ENCODE peak calls at places on chromosomes 11 and 22, in seven cellular contexts. One of them, this sample, is unnamed.

GRCh38 chr11:6414874-6415328 is 4.0 kb downstream of the APBB1 start:
- DNase-seq in A549: no peak
- DNase-seq in MG63: peak; percentile 33
- DNase-seq in PC-9: no peak
- DNase-seq in right cardiac atrium: no peak
- DNase-seq in stimulated activated CD4-positive, alpha-beta T cell treated with anti-CD3 and anti-CD28 coated beads, Interleukin-1b, Interleukin-23, amount 100 ng/mL, for 1 hour: no peak
- DNase-seq in Kasumi-1: no peak
- DNase-seq in this sample: peak; percentile 23

GRCh38 chr11:126461096-126461440 is 105.6 kb downstream of the ST3GAL4 start:
- DNase-seq in PC-9: no peak
- DNase-seq in A549: no peak
- DNase-seq in MG63: no peak
- DNase-seq in stimulated activated CD4-positive, alpha-beta T cell treated with anti-CD3 and anti-CD28 coated beads, Interleukin-1b, Interleukin-23, amount 100 ng/mL, for 1 hour: no peak
- DNase-seq in Kasumi-1: no peak
- DNase-seq in right cardiac atrium: no peak
- DNase-seq in this sample: no peak

GRCh38 chr11:121555172-121555571 is 102.4 kb upstream of the SORL1-AS1 start:
- DNase-seq in A549: no peak
- DNase-seq in Kasumi-1: no peak
- DNase-seq in MG63: no peak
- DNase-seq in PC-9: no peak
- DNase-seq in right cardiac atrium: no peak
- DNase-seq in stimulated activated CD4-positive, alpha-beta T cell treated with anti-CD3 and anti-CD28 coated beads, Interleukin-1b, Interleukin-23, amount 100 ng/mL, for 1 hour: no peak
- DNase-seq in this sample: no peak

GRCh38 chr11:69832561-69833413 is 13.6 kb upstream of the FGF3 start:
- DNase-seq in MG63: no peak
- DNase-seq in Kasumi-1: no peak
- DNase-seq in PC-9: no peak
- DNase-seq in A549: no peak
- DNase-seq in right cardiac atrium: no peak
- DNase-seq in stimulated activated CD4-positive, alpha-beta T cell treated with anti-CD3 and anti-CD28 coated beads, Interleukin-1b, Interleukin-23, amount 100 ng/mL, for 1 hour: no peak
- DNase-seq in this sample: no peak

GRCh38 chr11:69448471-69449284 is 32.8 kb upstream of the LINC01488 start:
- DNase-seq in A549: no peak
- DNase-seq in MG63: no peak
- DNase-seq in PC-9: no peak
- DNase-seq in stimulated activated CD4-positive, alpha-beta T cell treated with anti-CD3 and anti-CD28 coated beads, Interleukin-1b, Interleukin-23, amount 100 ng/mL, for 1 hour: no peak
- DNase-seq in Kasumi-1: peak; percentile 19
- DNase-seq in right cardiac atrium: no peak
- DNase-seq in this sample: peak; percentile 80

GRCh38 chr11:75968021-75968685 is 153.1 kb downstream of the UVRAG start:
- DNase-seq in MG63: no peak
- DNase-seq in Kasumi-1: no peak
- DNase-seq in PC-9: no peak
- DNase-seq in A549: no peak
- DNase-seq in right cardiac atrium: no peak
- DNase-seq in stimulated activated CD4-positive, alpha-beta T cell treated with anti-CD3 and anti-CD28 coated beads, Interleukin-1b, Interleukin-23, amount 100 ng/mL, for 1 hour: no peak
- DNase-seq in this sample: no peak

GRCh38 chr11:19428206-19429001 is 187.7 kb upstream of the E2F8 start:
- DNase-seq in Kasumi-1: no peak
- DNase-seq in stimulated activated CD4-positive, alpha-beta T cell treated with anti-CD3 and anti-CD28 coated beads, Interleukin-1b, Interleukin-23, amount 100 ng/mL, for 1 hour: no peak
- DNase-seq in A549: no peak
- DNase-seq in right cardiac atrium: no peak
- DNase-seq in MG63: no peak
- DNase-seq in PC-9: no peak
- DNase-seq in this sample: no peak

GRCh38 chr22:45612451-45612901 is 59.2 kb upstream of the ATXN10 start:
- DNase-seq in PC-9: no peak
- DNase-seq in stimulated activated CD4-positive, alpha-beta T cell treated with anti-CD3 and anti-CD28 coated beads, Interleukin-1b, Interleukin-23, amount 100 ng/mL, for 1 hour: no peak
- DNase-seq in MG63: peak; percentile 86
- DNase-seq in right cardiac atrium: peak; percentile 73
- DNase-seq in A549: no peak
- DNase-seq in Kasumi-1: peak; percentile 22
- DNase-seq in this sample: peak; percentile 85

GRCh38 chr22:24824915-24825314 is 18.9 kb downstream of the SGSM1 start:
- DNase-seq in A549: no peak
- DNase-seq in right cardiac atrium: no peak
- DNase-seq in PC-9: no peak
- DNase-seq in MG63: no peak
- DNase-seq in stimulated activated CD4-positive, alpha-beta T cell treated with anti-CD3 and anti-CD28 coated beads, Interleukin-1b, Interleukin-23, amount 100 ng/mL, for 1 hour: no peak
- DNase-seq in Kasumi-1: no peak
- DNase-seq in this sample: no peak

GRCh38 chr11:111801135-111801534 is 34.9 kb upstream of the PPP2R1B start:
- DNase-seq in PC-9: no peak
- DNase-seq in stimulated activated CD4-positive, alpha-beta T cell treated with anti-CD3 and anti-CD28 coated beads, Interleukin-1b, Interleukin-23, amount 100 ng/mL, for 1 hour: no peak
- DNase-seq in right cardiac atrium: no peak
- DNase-seq in A549: no peak
- DNase-seq in Kasumi-1: no peak
- DNase-seq in MG63: no peak
- DNase-seq in this sample: no peak

GRCh38 chr11:115887316-115887715 is 383.1 kb upstream of the CADM1 start:
- DNase-seq in Kasumi-1: no peak
- DNase-seq in A549: no peak
- DNase-seq in MG63: no peak
- DNase-seq in PC-9: no peak
- DNase-seq in right cardiac atrium: no peak
- DNase-seq in stimulated activated CD4-positive, alpha-beta T cell treated with anti-CD3 and anti-CD28 coated beads, Interleukin-1b, Interleukin-23, amount 100 ng/mL, for 1 hour: no peak
- DNase-seq in this sample: no peak

GRCh38 chr22:45304971-45305370 is 4.8 kb upstream of the FAM118A start:
- DNase-seq in stimulated activated CD4-positive, alpha-beta T cell treated with anti-CD3 and anti-CD28 coated beads, Interleukin-1b, Interleukin-23, amount 100 ng/mL, for 1 hour: no peak
- DNase-seq in A549: no peak
- DNase-seq in right cardiac atrium: no peak
- DNase-seq in Kasumi-1: no peak
- DNase-seq in PC-9: peak; percentile 54
- DNase-seq in MG63: no peak
- DNase-seq in this sample: no peak

GRCh38 chr11:3617990-3618389 is 23.8 kb downstream of the ART5 start:
- DNase-seq in right cardiac atrium: no peak
- DNase-seq in MG63: no peak
- DNase-seq in Kasumi-1: no peak
- DNase-seq in PC-9: no peak
- DNase-seq in A549: no peak
- DNase-seq in stimulated activated CD4-positive, alpha-beta T cell treated with anti-CD3 and anti-CD28 coated beads, Interleukin-1b, Interleukin-23, amount 100 ng/mL, for 1 hour: no peak
- DNase-seq in this sample: no peak

GRCh38 chr11:27040302-27041115 is at the start of gene BBOX1:
- DNase-seq in PC-9: peak; percentile 16
- DNase-seq in stimulated activated CD4-positive, alpha-beta T cell treated with anti-CD3 and anti-CD28 coated beads, Interleukin-1b, Interleukin-23, amount 100 ng/mL, for 1 hour: no peak
- DNase-seq in MG63: peak; percentile 15
- DNase-seq in A549: no peak
- DNase-seq in Kasumi-1: no peak
- DNase-seq in right cardiac atrium: no peak
- DNase-seq in this sample: no peak

GRCh38 chr11:61482513-61482912 is 26.0 kb upstream of the LRRC10B start:
- DNase-seq in stimulated activated CD4-positive, alpha-beta T cell treated with anti-CD3 and anti-CD28 coated beads, Interleukin-1b, Interleukin-23, amount 100 ng/mL, for 1 hour: no peak
- DNase-seq in MG63: no peak
- DNase-seq in Kasumi-1: peak; percentile 20
- DNase-seq in PC-9: peak; percentile 28
- DNase-seq in right cardiac atrium: no peak
- DNase-seq in A549: peak; percentile 67
- DNase-seq in this sample: peak; percentile 52

GRCh38 chr22:35218079-35218478 is 39.2 kb upstream of the HMGXB4 start:
- DNase-seq in PC-9: no peak
- DNase-seq in right cardiac atrium: no peak
- DNase-seq in A549: no peak
- DNase-seq in stimulated activated CD4-positive, alpha-beta T cell treated with anti-CD3 and anti-CD28 coated beads, Interleukin-1b, Interleukin-23, amount 100 ng/mL, for 1 hour: no peak
- DNase-seq in MG63: peak; percentile 18
- DNase-seq in Kasumi-1: no peak
- DNase-seq in this sample: no peak

GRCh38 chr22:38631724-38632123 is 24.5 kb downstream of the FAM227A start:
- DNase-seq in right cardiac atrium: no peak
- DNase-seq in stimulated activated CD4-positive, alpha-beta T cell treated with anti-CD3 and anti-CD28 coated beads, Interleukin-1b, Interleukin-23, amount 100 ng/mL, for 1 hour: no peak
- DNase-seq in A549: no peak
- DNase-seq in Kasumi-1: peak; percentile 68
- DNase-seq in MG63: no peak
- DNase-seq in PC-9: no peak
- DNase-seq in this sample: peak; percentile 72

GRCh38 chr11:17748761-17749721 is 14.5 kb downstream of the KCNC1 start:
- DNase-seq in stimulated activated CD4-positive, alpha-beta T cell treated with anti-CD3 and anti-CD28 coated beads, Interleukin-1b, Interleukin-23, amount 100 ng/mL, for 1 hour: no peak
- DNase-seq in Kasumi-1: no peak
- DNase-seq in right cardiac atrium: no peak
- DNase-seq in MG63: no peak
- DNase-seq in A549: no peak
- DNase-seq in PC-9: no peak
- DNase-seq in this sample: no peak

GRCh38 chr11:66604161-66604560 is 11.2 kb downstream of the CCS start:
- DNase-seq in MG63: no peak
- DNase-seq in stimulated activated CD4-positive, alpha-beta T cell treated with anti-CD3 and anti-CD28 coated beads, Interleukin-1b, Interleukin-23, amount 100 ng/mL, for 1 hour: no peak
- DNase-seq in A549: no peak
- DNase-seq in Kasumi-1: no peak
- DNase-seq in right cardiac atrium: no peak
- DNase-seq in PC-9: no peak
- DNase-seq in this sample: no peak

GRCh38 chr11:68658661-68659060 is 25.7 kb upstream of the GAL start:
- DNase-seq in A549: no peak
- DNase-seq in right cardiac atrium: peak; percentile 51
- DNase-seq in PC-9: no peak
- DNase-seq in Kasumi-1: no peak
- DNase-seq in MG63: no peak
- DNase-seq in stimulated activated CD4-positive, alpha-beta T cell treated with anti-CD3 and anti-CD28 coated beads, Interleukin-1b, Interleukin-23, amount 100 ng/mL, for 1 hour: no peak
- DNase-seq in this sample: no peak

GRCh38 chr22:28419916-28420315 is 259.7 kb downstream of the TTC28 start:
- DNase-seq in A549: no peak
- DNase-seq in Kasumi-1: no peak
- DNase-seq in right cardiac atrium: no peak
- DNase-seq in MG63: no peak
- DNase-seq in PC-9: no peak
- DNase-seq in stimulated activated CD4-positive, alpha-beta T cell treated with anti-CD3 and anti-CD28 coated beads, Interleukin-1b, Interleukin-23, amount 100 ng/mL, for 1 hour: no peak
- DNase-seq in this sample: no peak

This sample was measured in NB4.